ENCODE peak calls at places on chromosomes 1 and 21, in four cellular contexts. A is K562, I is GM12878, J is HepG2. D is an unnamed sample.

GRCh38 chr21:41655259-41655658 is 111.6 kb downstream of the RIPK4 start:
- DNase-seq in A (no peak), I (no peak), J (no peak), D (no peak)

GRCh38 chr21:45950740-45951515 is 30.6 kb upstream of the COL6A1 start:
- DNase-seq in A (no peak), I (no peak), J (no peak), D (no peak)

GRCh38 chr1:58964880-58965279 is 181.0 kb upstream of the JUN start:
- DNase-seq in A (no peak), I (no peak), J (peak), D (no peak)

GRCh38 chr1:196115641-196116040 is 492.6 kb downstream of the KCNT2 start:
- DNase-seq in A (no peak), I (no peak), J (no peak), D (peak)

GRCh38 chr1:23958810-23959460 is 693 bp upstream of the PNRC2 start:
- DNase-seq in A (peak), I (peak), J (peak), D (peak)

GRCh38 chr1:25568834-25569598 is 25.6 kb downstream of the LDLRAP1 start:
- DNase-seq in A (peak), I (no peak), J (peak), D (no peak)

GRCh38 chr1:72178266-72178665 is 104.1 kb downstream of the NEGR1 start:
- DNase-seq in A (no peak), I (no peak), J (no peak), D (no peak)

GRCh38 chr21:35427320-35428040 is 378.4 kb upstream of the RUNX1 start:
- DNase-seq in A (no peak), I (no peak), J (no peak), D (no peak)

GRCh38 chr1:223258751-223259177 is 105.2 kb downstream of the SUSD4 start:
- DNase-seq in A (peak), I (no peak), J (peak), D (no peak)

GRCh38 chr1:168235937-168236336 is 10.1 kb downstream of the SFT2D2 start:
- DNase-seq in A (no peak), I (no peak), J (peak), D (no peak)

GRCh38 chr21:31922881-31923280 is 50.1 kb downstream of the HUNK start:
- DNase-seq in A (no peak), I (no peak), J (no peak), D (no peak)

GRCh38 chr1:165481820-165482532 is 37.0 kb upstream of the RXRG start:
- DNase-seq in A (no peak), I (no peak), J (no peak), D (no peak)

GRCh38 chr21:41065539-41065938 is 102.4 kb upstream of the BACE2 start:
- DNase-seq in A (no peak), I (no peak), J (no peak), D (no peak)

GRCh38 chr1:186708578-186709203 is 28.5 kb upstream of the PTGS2 start:
- DNase-seq in A (no peak), I (no peak), J (no peak), D (no peak)

GRCh38 chr1:26112407-26112775 is 767 bp downstream of the PDIK1L start:
- DNase-seq in A (peak), I (no peak), J (no peak), D (no peak)

GRCh38 chr1:27572679-27573426 is 31.1 kb downstream of the AHDC1 start:
- DNase-seq in A (peak), I (no peak), J (no peak), D (no peak)

GRCh38 chr1:118783095-118783758 is 204.9 kb downstream of the TBX15 start:
- DNase-seq in A (no peak), I (no peak), J (no peak), D (no peak)

GRCh38 chr1:86149591-86149990 is 7.0 kb downstream of the COL24A1 start:
- DNase-seq in A (no peak), I (no peak), J (no peak), D (no peak)

GRCh38 chr1:202585591-202585934 is 124.7 kb downstream of the SYT2 start:
- DNase-seq in A (no peak), I (no peak), J (no peak), D (no peak)

GRCh38 chr21:28066051-28066450 is 926.6 kb downstream of the LTN1 start:
- DNase-seq in A (no peak), I (no peak), J (no peak), D (no peak)

GRCh38 chr1:221039616-221040015 is 160.4 kb downstream of the HLX start:
- DNase-seq in A (peak), I (no peak), J (no peak), D (no peak)

GRCh38 chr21:29904359-29905282 is 35.2 kb downstream of the GRIK1 start:
- DNase-seq in A (no peak), I (no peak), J (no peak), D (no peak)

GRCh38 chr1:214018605-214019268 is 31.0 kb downstream of the PROX1 start:
- DNase-seq in A (no peak), I (peak), J (no peak), D (no peak)

GRCh38 chr1:76465030-76465429 is 390.5 kb downstream of the ST6GALNAC3 start:
- DNase-seq in A (no peak), I (no peak), J (no peak), D (no peak)

GRCh38 chr1:229430761-229431269 is 3.1 kb downstream of the ACTA1 start:
- DNase-seq in A (peak), I (no peak), J (no peak), D (peak)

GRCh38 chr21:31176080-31176551 is 137.8 kb upstream of the KRTAP19-8 start:
- DNase-seq in A (no peak), I (no peak), J (no peak), D (no peak)

GRCh38 chr1:36306902-36307456 is 811 bp downstream of the SH3D21 start:
- DNase-seq in A (peak), I (peak), J (peak), D (peak)

GRCh38 chr1:44819594-44820327 is 11.4 kb downstream of the BTBD19 start:
- DNase-seq in A (peak), I (peak), J (peak), D (peak)

GRCh38 chr1:94090761-94091160 is 30.2 kb downstream of the ABCA4 start:
- DNase-seq in A (no peak), I (no peak), J (no peak), D (no peak)

GRCh38 chr1:226203693-226204092 is 17.2 kb upstream of the ACBD3 start:
- DNase-seq in A (no peak), I (no peak), J (no peak), D (no peak)

GRCh38 chr21:33169360-33169759 is 60.4 kb upstream of the IFNAR2 start:
- DNase-seq in A (no peak), I (no peak), J (no peak), D (no peak)

GRCh38 chr1:67674260-67675011 is 10.6 kb upstream of the GADD45A start:
- DNase-seq in A (no peak), I (no peak), J (no peak), D (no peak)

GRCh38 chr1:227729881-227730629 is 5.0 kb downstream of the JMJD4 start:
- DNase-seq in A (peak), I (no peak), J (peak), D (peak)

DNA sequence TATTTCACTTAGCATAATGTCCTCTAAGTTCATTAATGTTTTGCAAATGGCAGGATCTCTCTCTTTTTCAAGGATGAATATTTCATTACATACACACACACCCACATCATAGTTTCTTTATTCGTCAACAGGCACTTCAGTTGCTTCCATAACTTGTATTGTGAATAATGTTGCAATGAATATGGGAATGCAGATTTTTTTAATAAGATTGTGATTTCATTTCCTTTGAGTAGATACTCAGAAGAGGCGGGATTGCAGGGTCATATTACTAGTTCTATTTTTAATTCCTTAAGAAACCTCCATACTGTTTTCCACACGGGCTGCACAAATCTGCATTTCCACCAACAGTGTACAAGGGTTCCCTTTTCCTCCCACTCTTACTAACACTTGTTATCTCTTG is 134.0 kb downstream of the CLEC20A start:
- DNase-seq in A (no peak), I (no peak), J (no peak), D (no peak)
- TF ChIP-seq ETV6 in A (no peak), I (no peak), J (no peak), D (no peak)

DNA sequence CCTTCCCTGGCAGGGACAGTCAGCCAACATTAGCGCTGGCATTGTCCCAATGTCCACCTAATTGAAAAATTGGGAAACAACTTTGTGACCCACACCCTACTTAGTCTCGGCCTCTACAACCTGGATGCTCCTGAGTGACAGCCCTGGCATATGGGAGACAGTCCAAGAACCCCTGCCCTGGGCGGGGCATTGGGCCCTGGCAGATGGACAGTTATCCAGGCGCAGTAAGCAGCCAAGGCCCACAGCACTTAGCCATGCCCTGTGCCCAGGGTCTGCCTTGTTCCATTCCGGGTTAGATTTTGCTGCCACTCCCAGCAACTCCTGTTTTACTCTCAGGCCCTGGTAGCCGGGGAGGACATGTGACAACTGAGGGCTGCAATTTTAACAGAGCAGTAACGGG is 50.3 kb downstream of the NFASC start:
- DNase-seq in A (no peak), I (no peak), J (no peak), D (no peak)
- TF ChIP-seq ETV6 in A (no peak), I (no peak), J (no peak), D (no peak)

GRCh38 chr1:10789392-10790154 is 6.9 kb downstream of the CASZ1 start:
- DNase-seq in A (no peak), I (no peak), J (no peak), D (no peak)

GRCh38 chr1:10791117-10791951 is 5.1 kb downstream of the CASZ1 start:
- DNase-seq in A (no peak), I (no peak), J (no peak), D (no peak)

GRCh38 chr1:10787274-10787673 is 9.2 kb downstream of the CASZ1 start:
- DNase-seq in A (no peak), I (no peak), J (no peak), D (no peak)

GRCh38 chr1:10788592-10789006 is 7.8 kb downstream of the CASZ1 start:
- DNase-seq in A (no peak), I (no peak), J (peak), D (peak)

GRCh38 chr1:10790155-10790707 is 6.2 kb downstream of the CASZ1 start:
- DNase-seq in A (no peak), I (no peak), J (no peak), D (no peak)
- TF ChIP-seq ETV6 in A (no peak), I (no peak), J (no peak), D (no peak)

DNA sequence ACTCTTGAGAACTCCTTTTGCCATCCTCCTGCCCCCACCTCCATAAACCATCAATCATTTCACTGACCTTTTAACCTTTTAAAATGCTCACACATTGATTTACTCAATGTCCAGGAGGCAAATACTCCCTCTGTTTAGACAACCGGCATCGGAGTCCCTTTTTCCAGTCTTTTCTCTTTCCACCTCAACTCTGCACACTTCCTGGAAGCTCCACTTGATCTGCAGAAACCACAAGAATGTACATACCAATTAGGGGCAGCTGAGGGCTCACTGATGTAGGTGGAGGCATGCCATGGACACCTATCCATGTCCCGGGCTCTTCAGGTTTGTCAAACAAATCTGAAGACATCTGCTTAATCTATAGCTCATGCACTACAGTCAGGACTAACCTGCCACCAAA is 5.3 kb upstream of the AMIGO1 start:
- DNase-seq in A (no peak), I (no peak), J (peak), D (no peak)
- TF ChIP-seq ETV6 in A (no peak), I (no peak), J (no peak), D (no peak)

DNA sequence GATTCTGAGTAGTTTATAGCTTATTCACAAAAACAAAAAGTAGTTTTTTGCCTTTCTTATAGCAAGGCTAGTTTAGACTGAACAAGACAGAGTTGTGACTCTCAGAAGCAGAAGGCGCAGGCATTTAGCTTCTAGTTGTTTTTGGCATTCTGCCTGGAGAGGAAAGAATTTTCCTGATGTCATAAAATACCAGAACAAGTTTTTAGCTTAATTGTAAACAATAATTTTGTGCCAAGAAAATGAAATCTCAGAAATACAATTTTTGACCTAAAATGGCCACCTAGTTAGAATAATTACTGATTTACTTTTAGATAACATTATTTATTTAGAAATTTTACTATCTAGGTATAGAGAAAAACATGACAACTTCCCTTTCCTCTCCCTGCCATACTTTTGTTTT is 1.0 kb downstream of the DNAJB4 start:
- DNase-seq in A (no peak), I (no peak), J (peak), D (no peak)
- TF ChIP-seq ETV6 in A (no peak), I (no peak), J (no peak), D (no peak)

DNA sequence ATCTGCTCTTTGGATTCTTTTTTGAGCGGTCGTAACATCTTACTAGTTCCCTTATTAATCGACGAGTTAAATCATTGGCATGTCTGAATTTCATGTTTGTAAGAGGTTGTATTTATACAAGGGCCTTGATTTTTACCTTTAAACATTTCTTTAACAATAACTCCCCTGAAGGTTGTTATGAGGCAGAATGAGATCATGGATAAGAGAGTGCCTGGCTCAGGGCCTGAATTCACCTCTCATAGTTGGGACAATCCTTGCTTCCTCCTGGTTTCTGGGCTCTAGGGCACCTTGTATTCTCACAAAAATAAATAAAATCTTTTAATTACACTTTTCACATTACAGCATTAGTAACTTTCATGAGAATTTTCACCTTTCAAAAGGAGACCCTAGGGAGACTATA is 55.4 kb downstream of the MDM4 start:
- DNase-seq in A (no peak), I (no peak), J (no peak), D (no peak)
- TF ChIP-seq ETV6 in A (no peak), I (no peak), J (no peak), D (no peak)

DNA sequence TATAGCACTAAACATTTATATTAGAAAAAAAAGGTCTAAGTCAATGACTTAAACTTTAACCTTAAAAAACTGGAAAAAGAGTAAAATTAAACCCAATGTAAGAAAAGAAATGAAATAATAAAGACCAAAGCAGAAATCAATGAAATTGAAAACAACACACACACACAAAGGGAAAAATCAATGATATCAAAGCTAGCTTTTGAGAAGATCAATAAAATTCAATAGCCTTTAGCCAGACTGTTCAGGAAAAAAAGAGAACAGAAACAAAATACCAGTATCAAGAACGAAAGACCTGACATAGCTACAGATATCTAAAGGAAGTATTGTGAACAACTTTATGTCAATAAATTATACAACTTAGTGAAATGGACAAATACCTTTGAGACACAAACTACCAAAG is 7.1 kb downstream of the DHCR24 start:
- DNase-seq in A (no peak), I (no peak), J (no peak), D (no peak)
- TF ChIP-seq ETV6 in A (no peak), I (no peak), J (no peak), D (no peak)

D was measured in WTC11.